ENCODE peak calls at places on chromosomes 7 and 10, in ten cellular contexts. Z is sigmoid colon, J is GM23248, I is fibroblast of mammary gland, R is PC-9, T is bronchial epithelial cell, X is body of pancreas, A is K562, Q is left ventricle myocardium inferior, K is HCT116. H is an unnamed sample.

GRCh38 chr7:90692947-90693346 is 96.8 kb downstream of the CDK14 start:
- DNase-seq in X (no peak), A (no peak), T (no peak), Z (no peak), K (no peak), I (no peak), Q (no peak), J (peak), R (no peak), H (no peak)

GRCh38 chr7:45976485-45976856 is 55.4 kb upstream of the IGFBP3 start:
- DNase-seq in T (no peak), K (no peak), Q (no peak), Z (no peak), J (no peak), A (no peak), R (peak), I (no peak), X (no peak), H (no peak)

GRCh38 chr7:106480161-106480579 is 180.8 kb downstream of the CCDC71L start:
- DNase-seq in I (no peak), A (no peak), Z (no peak), Q (no peak), X (no peak), K (no peak), R (no peak), J (no peak), T (no peak), H (no peak)

GRCh38 chr7:33486626-33487025 is 357.3 kb downstream of the BBS9 start:
- DNase-seq in I (no peak), R (no peak), A (no peak), Q (no peak), J (no peak), K (no peak), X (no peak), Z (no peak), T (no peak), H (no peak)

GRCh38 chr7:557556-557877 is 37.9 kb upstream of the PDGFA start:
- DNase-seq in T (no peak), J (no peak), R (no peak), A (no peak), Z (no peak), K (no peak), I (no peak), Q (no peak), X (no peak), H (peak)

GRCh38 chr7:122212754-122213153 is 68.7 kb upstream of the AASS start:
- DNase-seq in Z (no peak), X (no peak), R (no peak), I (no peak), K (no peak), Q (no peak), J (no peak), A (no peak), T (no peak), H (no peak)

GRCh38 chr10:48459270-48460147 is 145.4 kb downstream of the ARHGAP22 start:
- DNase-seq in J (no peak), T (no peak), I (no peak), A (no peak), K (no peak), Z (peak), R (no peak), X (no peak), Q (no peak), H (no peak)

GRCh38 chr10:124043310-124044142 is 49.9 kb downstream of the CHST15 start:
- DNase-seq in K (no peak), X (no peak), Q (no peak), Z (no peak), T (peak), R (no peak), I (no peak), A (no peak), J (no peak), H (no peak)

GRCh38 chr7:101853684-101854083 is 36.3 kb downstream of the CUX1 start:
- DNase-seq in A (no peak), Z (peak), J (no peak), I (no peak), R (no peak), X (no peak), T (no peak), Q (no peak), K (no peak), H (no peak)

GRCh38 chr7:104179178-104179577 is 28.6 kb downstream of the ORC5 start:
- DNase-seq in A (no peak), X (no peak), Q (no peak), Z (no peak), K (no peak), J (no peak), I (peak), R (no peak), T (no peak), H (no peak)

GRCh38 chr10:124180947-124181549 is 87.7 kb upstream of the CHST15 start:
- DNase-seq in I (peak), A (no peak), X (no peak), K (no peak), Q (no peak), J (no peak), Z (no peak), R (no peak), T (peak), H (peak)

GRCh38 chr7:117088623-117089199 is 135.4 kb downstream of the ST7 start:
- DNase-seq in K (no peak), T (no peak), J (no peak), Z (no peak), I (no peak), R (no peak), Q (no peak), X (no peak), A (no peak), H (no peak)

GRCh38 chr7:27213150-27213903 is 13.4 kb upstream of the HOXA13 start:
- DNase-seq in T (no peak), A (no peak), J (no peak), Q (no peak), R (no peak), I (no peak), X (no peak), Z (no peak), K (no peak), H (no peak)

GRCh38 chr10:132859084-132859855 is 73.3 kb upstream of the NKX6-2 start:
- DNase-seq in R (no peak), Z (no peak), K (no peak), X (peak), J (no peak), A (no peak), I (no peak), T (no peak), Q (peak), H (no peak)

GRCh38 chr7:115574676-115575291 is 455.8 kb downstream of the TFEC start:
- DNase-seq in R (no peak), T (no peak), Q (no peak), Z (no peak), I (no peak), X (no peak), A (no peak), K (no peak), J (no peak), H (no peak)

GRCh38 chr7:37656913-37657530 is 26.5 kb upstream of the GPR141 start:
- DNase-seq in Z (no peak), T (no peak), I (no peak), R (no peak), X (no peak), Q (no peak), A (no peak), J (no peak), K (no peak), H (no peak)

GRCh38 chr7:44748042-44748947 is at the start of gene ZMIZ2:
- DNase-seq in I (peak), J (peak), T (peak), Z (peak), Q (peak), K (peak), A (peak), X (peak), R (peak), H (peak)

GRCh38 chr10:84924131-84924530 is 595.7 kb downstream of the CCSER2 start:
- DNase-seq in T (peak), J (no peak), X (no peak), Q (no peak), R (no peak), A (no peak), K (no peak), Z (no peak), I (no peak), H (no peak)

GRCh38 chr7:101169838-101170531 is 4.6 kb upstream of the VGF start:
- DNase-seq in A (peak), K (no peak), X (peak), Z (no peak), T (peak), R (no peak), J (peak), Q (peak), I (peak), H (peak)

GRCh38 chr7:134514663-134515062 is 12.7 kb upstream of the AKR1B10 start:
- DNase-seq in R (peak), A (peak), Z (no peak), I (peak), T (peak), Q (no peak), X (no peak), K (peak), J (peak), H (peak)

GRCh38 chr7:156459067-156459466 is 181.5 kb upstream of the RNF32 start:
- DNase-seq in Z (no peak), R (no peak), J (no peak), A (no peak), X (no peak), Q (no peak), T (no peak), I (no peak), K (no peak), H (no peak)

GRCh38 chr7:128697301-128697905 is 25.3 kb downstream of the GARIN1A start:
- DNase-seq in Z (peak), R (no peak), J (peak), X (peak), Q (peak), T (peak), K (no peak), I (peak), A (peak), H (peak)

GRCh38 chr10:126955934-126956711 is 50.9 kb downstream of the DOCK1 start:
- DNase-seq in I (no peak), Q (no peak), Z (no peak), K (no peak), R (no peak), A (no peak), J (peak), X (no peak), T (no peak), H (no peak)

GRCh38 chr10:101050206-101051069 is 11.4 kb upstream of the KAZALD1 start:
- DNase-seq in I (peak), T (no peak), Z (peak), R (no peak), Q (peak), J (peak), A (peak), K (no peak), X (peak), H (peak)

GRCh38 chr10:15419279-15419874 is 48.3 kb upstream of the FAM171A1 start:
- DNase-seq in I (peak), X (peak), Z (no peak), R (no peak), A (peak), Q (no peak), K (peak), T (peak), J (peak), H (peak)

GRCh38 chr10:29617880-29618340 is 16.9 kb downstream of the SVIL start:
- DNase-seq in X (no peak), I (peak), A (no peak), T (no peak), J (no peak), Q (no peak), R (no peak), K (no peak), Z (peak), H (peak)

GRCh38 chr10:129937351-129937751 is 26.7 kb downstream of the EBF3 start:
- DNase-seq in A (no peak), I (no peak), J (no peak), X (no peak), T (no peak), Z (peak), R (no peak), K (no peak), Q (peak), H (no peak)

GRCh38 chr10:73493781-73494180 is 2.0 kb downstream of the PPP3CB start:
- DNase-seq in Z (no peak), R (peak), I (peak), A (no peak), Q (no peak), X (no peak), T (peak), J (peak), K (no peak), H (peak)
- H3K4me3 ChIP-seq in Z (no peak), R (peak), I (peak), A (no peak), Q (peak), X (no peak), T (no peak), J (peak), K (no peak), H (peak)

GRCh38 chr10:6259153-6259552 is 56.4 kb downstream of the PFKFB3 start:
- DNase-seq in Q (no peak), K (no peak), I (no peak), R (no peak), A (no peak), X (no peak), J (no peak), Z (no peak), T (no peak), H (no peak)

GRCh38 chr10:6255548-6256061 is 52.9 kb downstream of the PFKFB3 start:
- DNase-seq in J (no peak), Q (no peak), R (no peak), K (no peak), I (no peak), A (no peak), T (no peak), X (peak), Z (no peak), H (no peak)

GRCh38 chr10:6256439-6256838 is 53.7 kb downstream of the PFKFB3 start:
- DNase-seq in I (no peak), R (no peak), K (no peak), T (peak), Z (no peak), J (no peak), A (no peak), Q (no peak), X (no peak), H (no peak)

DNA sequence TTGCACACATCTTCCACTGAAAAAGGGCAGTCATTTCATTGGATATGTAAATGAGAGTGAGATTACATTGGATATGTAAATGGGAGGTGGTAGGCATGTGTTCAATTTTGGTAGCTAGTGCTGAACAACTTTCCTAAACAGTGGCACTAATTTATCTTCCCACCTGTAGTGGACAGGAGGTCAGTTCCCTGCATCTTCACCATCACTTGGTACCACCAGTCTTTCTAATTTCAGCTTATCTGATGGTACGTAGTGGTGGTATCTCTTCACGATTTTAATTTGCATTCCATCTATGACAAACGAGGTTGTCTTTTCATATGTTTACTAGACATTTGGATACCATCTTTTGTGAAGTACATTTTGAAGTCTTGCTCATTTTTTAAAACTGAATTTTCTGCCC is 58.1 kb downstream of the PFKFB3 start:
- DNase-seq in I (no peak), Q (no peak), X (no peak), K (no peak), R (no peak), J (no peak), A (no peak), Z (no peak), T (no peak), H (no peak)
- H3K4me3 ChIP-seq in I (no peak), Q (no peak), X (no peak), K (no peak), R (no peak), J (no peak), A (no peak), Z (no peak), T (no peak), H (no peak)

DNA sequence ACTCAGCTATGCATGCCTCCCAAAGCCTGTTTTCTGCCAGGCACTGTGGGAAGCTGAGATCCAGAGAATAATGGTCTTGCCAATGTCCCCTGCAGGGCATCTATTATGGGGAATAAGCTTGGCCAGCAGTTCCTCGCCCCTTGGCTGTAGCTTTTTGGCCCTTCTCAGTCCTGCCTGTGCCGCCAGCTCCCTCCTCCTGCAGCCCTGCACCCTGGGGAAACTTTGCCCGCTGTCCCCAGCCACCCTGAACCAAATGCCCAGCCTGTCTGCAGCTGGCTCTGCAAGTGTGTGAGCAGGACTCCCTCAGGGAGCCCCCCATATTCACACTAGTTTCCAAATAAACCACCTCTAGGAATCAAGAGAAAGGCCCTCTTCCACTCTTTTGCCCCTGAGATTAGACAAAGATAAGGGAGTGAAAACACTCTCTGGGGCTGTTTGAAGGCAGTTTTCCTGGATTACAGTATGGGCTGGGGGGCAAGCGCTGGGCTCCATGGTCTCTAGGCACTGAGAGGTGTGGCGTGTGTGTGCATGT is 867 bp downstream of the AQP1 start:
- DNase-seq in Q (no peak), K (no peak), Z (no peak), R (no peak), J (no peak), I (no peak), X (no peak), A (no peak), T (no peak), H (no peak)
- H3K4me3 ChIP-seq in Q (peak), K (no peak), Z (peak), R (no peak), J (no peak), I (no peak), X (peak), A (no peak), T (no peak), H (no peak)

DNA sequence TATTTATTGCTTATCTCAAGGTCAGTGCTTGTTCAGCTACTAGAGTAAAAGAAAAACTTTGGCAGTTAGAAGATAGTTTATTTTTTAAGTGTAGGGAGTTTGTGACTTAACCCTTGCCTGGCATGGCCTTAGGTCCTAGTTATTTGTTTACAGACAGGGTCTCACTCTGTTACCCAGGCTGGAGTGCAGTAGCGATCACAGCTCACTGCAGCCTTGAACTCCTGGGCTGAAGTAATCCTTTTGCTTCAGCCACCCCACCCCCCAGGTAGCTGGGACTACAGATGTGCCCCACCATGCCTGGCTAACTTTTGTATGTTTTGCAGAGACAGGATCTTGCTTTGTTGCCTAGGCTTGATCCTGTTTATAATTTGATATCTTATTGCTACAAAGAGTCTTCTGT is 4.2 kb downstream of the ANLN start:
- DNase-seq in Q (no peak), I (no peak), T (no peak), A (peak), X (no peak), J (no peak), K (no peak), Z (no peak), R (no peak), H (no peak)
- H3K4me3 ChIP-seq in Q (no peak), I (no peak), T (no peak), A (peak), X (no peak), J (no peak), K (no peak), Z (no peak), R (no peak), H (no peak)

H was measured in fibroblast of the aortic adventitia.